ENCODE peak calls at places on chromosome 1, in five cellular contexts. I is AG09319, L is ovary, X is globus pallidus, R is T-helper 1 cell. J is an unnamed sample.

GRCh38 chr1:231407049-231407448 is 15.0 kb downstream of the EGLN1 start:
- DNase-seq in I (no peak), L (no peak), X (no peak), R (no peak), J (no peak)

GRCh38 chr1:15719721-15720120 is 16.3 kb upstream of the SLC25A34 start:
- DNase-seq in I (no peak), L (no peak), X (no peak), R (no peak), J (no peak)

GRCh38 chr1:5940723-5941407 is 51.4 kb downstream of the NPHP4 start:
- DNase-seq in I (no peak), L (no peak), X (no peak), R (no peak), J (no peak)

GRCh38 chr1:62285984-62286481 is 33.2 kb downstream of the KANK4 start:
- DNase-seq in I (no peak), L (no peak), X (no peak), R (no peak), J (peak; percentile 50)

GRCh38 chr1:7566417-7567375 is 204.4 kb upstream of the VAMP3 start:
- DNase-seq in I (no peak), L (no peak), X (no peak), R (no peak), J (no peak)

GRCh38 chr1:15153184-15153841 is at the start of gene TMEM51:
- DNase-seq in I (no peak), L (peak; percentile 87), X (peak; percentile 22), R (no peak), J (no peak)

GRCh38 chr1:167507719-167508118 is 10.6 kb downstream of the CD247 start:
- DNase-seq in I (no peak), L (no peak), X (no peak), R (no peak), J (no peak)

GRCh38 chr1:240122639-240123604 is 31.2 kb downstream of the FMN2 start:
- DNase-seq in I (no peak), L (no peak), X (peak; percentile 55), R (no peak), J (peak; percentile 60)

GRCh38 chr1:175317309-175317708 is 124.7 kb upstream of the KIAA0040 start:
- DNase-seq in I (no peak), L (no peak), X (no peak), R (no peak), J (no peak)

GRCh38 chr1:1442069-1442770 is 6.7 kb downstream of the VWA1 start:
- DNase-seq in I (no peak), L (peak; percentile 51), X (no peak), R (no peak), J (no peak)

GRCh38 chr1:168739908-168740307 is 10.9 kb upstream of the DPT start:
- DNase-seq in I (no peak), L (no peak), X (no peak), R (no peak), J (no peak)

GRCh38 chr1:24318238-24318987 is 744 bp upstream of the GRHL3 start:
- DNase-seq in I (no peak), L (no peak), X (no peak), R (no peak), J (no peak)

GRCh38 chr1:15154480-15155036 is 1.0 kb downstream of the TMEM51 start:
- DNase-seq in I (no peak), L (peak; percentile 73), X (no peak), R (no peak), J (no peak)

GRCh38 chr1:162956922-162957321 is 95.9 kb upstream of the CCDC190 start:
- DNase-seq in I (no peak), L (no peak), X (no peak), R (no peak), J (peak; percentile 68)

GRCh38 chr1:11730429-11730861 is 5.5 kb upstream of the AGTRAP start:
- DNase-seq in I (no peak), L (no peak), X (no peak), R (no peak), J (no peak)

GRCh38 chr1:44681905-44682900 is 7.7 kb downstream of the ARMH1 start:
- DNase-seq in I (no peak), L (no peak), X (no peak), R (no peak), J (no peak)

GRCh38 chr1:31397360-31398095 is 15.5 kb upstream of the SERINC2 start:
- DNase-seq in I (no peak), L (no peak), X (no peak), R (no peak), J (no peak)

GRCh38 chr1:204909109-204909508 is 38.4 kb downstream of the NFASC start:
- DNase-seq in I (no peak), L (no peak), X (no peak), R (no peak), J (no peak)

GRCh38 chr1:110050602-110051261 is 16.3 kb downstream of the STRIP1 start:
- DNase-seq in I (no peak), L (no peak), X (no peak), R (no peak), J (no peak)

GRCh38 chr1:163048970-163049680 is 20.0 kb upstream of the RGS4 start:
- DNase-seq in I (no peak), L (no peak), X (no peak), R (no peak), J (peak; percentile 53)

GRCh38 chr1:229117664-229118300 is 153.1 kb upstream of the RAB4A start:
- DNase-seq in I (no peak), L (peak; percentile 81), X (peak; percentile 62), R (no peak), J (peak; percentile 63)

GRCh38 chr1:16717174-16718108 is 22.9 kb upstream of the RNU1-4 start:
- DNase-seq in I (no peak), L (peak; percentile 20), X (no peak), R (peak; percentile 14), J (peak; percentile 60)

GRCh38 chr1:168297019-168297418 is 16.3 kb downstream of the TBX19 start:
- DNase-seq in I (no peak), L (no peak), X (no peak), R (no peak), J (no peak)

GRCh38 chr1:3315399-3315798 is 139.1 kb upstream of the ARHGEF16 start:
- DNase-seq in I (no peak), L (no peak), X (no peak), R (no peak), J (no peak)

GRCh38 chr1:217889401-217889800 is 258.3 kb downstream of the SPATA17 start:
- DNase-seq in I (no peak), L (no peak), X (no peak), R (no peak), J (no peak)

GRCh38 chr1:174659823-174660222 is 212.1 kb downstream of the GPR52 start:
- DNase-seq in I (no peak), L (no peak), X (no peak), R (no peak), J (peak; percentile 94)

GRCh38 chr1:87024936-87025537 is 110.6 kb downstream of the HS2ST1 start:
- DNase-seq in I (peak; percentile 2), L (no peak), X (peak; percentile 11), R (no peak), J (peak; percentile 62)

GRCh38 chr1:203325004-203325417 is 19.7 kb downstream of the BTG2 start:
- DNase-seq in I (no peak), L (no peak), X (no peak), R (peak; percentile 41), J (no peak)

GRCh38 chr1:56113679-56114078 is 465.7 kb downstream of the PLPP3 start:
- DNase-seq in I (no peak), L (no peak), X (no peak), R (no peak), J (no peak)

GRCh38 chr1:203041351-203041932 is 15.2 kb downstream of the PPFIA4 start:
- DNase-seq in I (no peak), L (no peak), X (no peak), R (no peak), J (no peak)

GRCh38 chr1:167148388-167148787 is 54.5 kb downstream of the STYXL2 start:
- DNase-seq in I (no peak), L (no peak), X (no peak), R (no peak), J (no peak)

GRCh38 chr1:200429221-200429751 is 19.4 kb upstream of the ZNF281 start:
- DNase-seq in I (no peak), L (no peak), X (no peak), R (no peak), J (no peak)

GRCh38 chr1:197986817-197987216 is 69.6 kb downstream of the LHX9 start:
- DNase-seq in I (no peak), L (no peak), X (no peak), R (no peak), J (no peak)

GRCh38 chr1:2014181-2014580 is 5.0 kb upstream of the GABRD start:
- DNase-seq in I (no peak), L (no peak), X (no peak), R (no peak), J (no peak)

GRCh38 chr1:166960871-166961474 is 14.4 kb downstream of the ILDR2 start:
- DNase-seq in I (no peak), L (no peak), X (no peak), R (no peak), J (peak; percentile 94)

GRCh38 chr1:20533635-20534034 is 18.7 kb upstream of the FAM43B start:
- DNase-seq in I (no peak), L (no peak), X (no peak), R (no peak), J (peak; percentile 15)

GRCh38 chr1:8194481-8195227 is 123.3 kb upstream of the SLC45A1 start:
- DNase-seq in I (no peak), L (no peak), X (no peak), R (no peak), J (no peak)

GRCh38 chr1:204178487-204179281 is 12.5 kb upstream of the REN start:
- DNase-seq in I (no peak), L (no peak), X (no peak), R (no peak), J (no peak)

GRCh38 chr1:188365874-188366273 is 1537.1 kb downstream of the PLA2G4A start:
- DNase-seq in I (no peak), L (no peak), X (no peak), R (no peak), J (no peak)

GRCh38 chr1:208919371-208919770 is 664.1 kb upstream of the CAMK1G start:
- DNase-seq in I (no peak), L (no peak), X (no peak), R (no peak), J (peak; percentile 47)